ENCODE peak calls at places on chromosomes 3 and 15, in six cellular contexts. W is A549, B is SK-N-SH, V is IMR-90, U is HepG2, I is K562. M is an unnamed sample.

GRCh38 chr3:57278237-57278636 is 14.2 kb downstream of the ASB14 start:
- DNase-seq in W (no peak), B (no peak), V (peak), U (peak), I (no peak), M (no peak)

GRCh38 chr15:101206173-101206572 is 45.7 kb downstream of the CHSY1 start:
- DNase-seq in W (no peak), B (no peak), V (peak), U (no peak), I (no peak), M (no peak)

GRCh38 chr3:111859061-111859973 is at the start of gene PHLDB2:
- DNase-seq in W (peak), B (peak), V (peak), U (peak), I (no peak), M (no peak)

GRCh38 chr3:8776406-8776805 is 7.0 kb upstream of the OXTR start:
- DNase-seq in W (no peak), B (no peak), V (peak), U (peak), I (no peak), M (no peak)

GRCh38 chr3:28916713-28917499 is 364.0 kb upstream of the RBMS3 start:
- DNase-seq in W (no peak), B (peak), V (peak), U (no peak), I (no peak), M (peak)

GRCh38 chr3:64238971-64239667 is 13.9 kb upstream of the PRICKLE2 start:
- DNase-seq in W (peak), B (peak), V (peak), U (peak), I (no peak), M (no peak)

GRCh38 chr3:149480326-149481017 is 6.0 kb downstream of the TM4SF4 start:
- DNase-seq in W (peak), B (peak), V (peak), U (peak), I (peak), M (peak)

GRCh38 chr15:48352474-48353072 is 21.3 kb downstream of the DUT start:
- DNase-seq in W (peak), B (peak), V (peak), U (peak), I (peak), M (no peak)

GRCh38 chr3:9909221-9910013 is 6.8 kb downstream of the IL17RE start:
- DNase-seq in W (no peak), B (no peak), V (no peak), U (no peak), I (no peak), M (no peak)

GRCh38 chr15:77863491-77864105 is 213.9 kb downstream of the TBC1D2B start:
- DNase-seq in W (no peak), B (no peak), V (no peak), U (no peak), I (no peak), M (no peak)

GRCh38 chr15:68204776-68205557 is at the start of gene CALML4:
- DNase-seq in W (no peak), B (no peak), V (no peak), U (peak), I (no peak), M (no peak)

GRCh38 chr3:107392549-107393165 is 15.4 kb downstream of the CCDC54 start:
- DNase-seq in W (no peak), B (no peak), V (peak), U (no peak), I (no peak), M (no peak)

GRCh38 chr3:65811050-65811766 is 227.5 kb downstream of the MAGI1 start:
- DNase-seq in W (no peak), B (no peak), V (peak), U (no peak), I (no peak), M (no peak)

GRCh38 chr15:29668120-29668602 is 154.1 kb downstream of the TJP1 start:
- DNase-seq in W (peak), B (peak), V (peak), U (peak), I (peak), M (peak)

GRCh38 chr15:77795446-77795845 is 162.7 kb upstream of the LINGO1 start:
- DNase-seq in W (no peak), B (no peak), V (no peak), U (no peak), I (no peak), M (no peak)

GRCh38 chr3:9791790-9792404 is 376 bp downstream of the TADA3 start:
- DNase-seq in W (no peak), B (no peak), V (no peak), U (no peak), I (no peak), M (no peak)

GRCh38 chr15:88476635-88477038 is 9.1 kb downstream of the MRPS11 start:
- DNase-seq in W (peak), B (peak), V (peak), U (peak), I (peak), M (no peak)

GRCh38 chr3:632571-633170 is 436.1 kb downstream of the CHL1 start:
- DNase-seq in W (peak), B (peak), V (peak), U (peak), I (peak), M (no peak)

GRCh38 chr3:66386925-66387650 is 113.7 kb downstream of the LRIG1 start:
- DNase-seq in W (no peak), B (no peak), V (peak), U (no peak), I (no peak), M (peak)

GRCh38 chr3:131794766-131795381 is 239.9 kb downstream of the CPNE4 start:
- DNase-seq in W (peak), B (peak), V (peak), U (peak), I (peak), M (no peak)

GRCh38 chr15:83558146-83558545 is 95.8 kb upstream of the ADAMTSL3 start:
- DNase-seq in W (no peak), B (no peak), V (no peak), U (no peak), I (no peak), M (no peak)

GRCh38 chr3:55873523-55874254 is 386.6 kb upstream of the WNT5A start:
- DNase-seq in W (no peak), B (no peak), V (peak), U (peak), I (no peak), M (no peak)

GRCh38 chr3:140501054-140501769 is 176.7 kb upstream of the TRIM42 start:
- DNase-seq in W (no peak), B (no peak), V (no peak), U (no peak), I (no peak), M (no peak)

GRCh38 chr3:166296179-166296783 is 459.1 kb upstream of the BCHE start:
- DNase-seq in W (no peak), B (no peak), V (no peak), U (no peak), I (no peak), M (no peak)

GRCh38 chr15:73357999-73358665 is 10.6 kb downstream of the HCN4 start:
- DNase-seq in W (no peak), B (no peak), V (no peak), U (peak), I (no peak), M (no peak)

GRCh38 chr3:101680466-101680865 is 3.5 kb upstream of the ZBTB11 start:
- DNase-seq in W (no peak), B (no peak), V (no peak), U (no peak), I (no peak), M (no peak)

GRCh38 chr15:42616107-42616506 is 40.7 kb downstream of the STARD9 start:
- DNase-seq in W (no peak), B (no peak), V (no peak), U (no peak), I (no peak), M (no peak)

GRCh38 chr3:157174265-157174615 is 14.3 kb upstream of the CCNL1 start:
- DNase-seq in W (peak), B (no peak), V (no peak), U (no peak), I (no peak), M (no peak)

GRCh38 chr3:167941234-167941995 is 154.3 kb downstream of the GOLIM4 start:
- DNase-seq in W (no peak), B (no peak), V (peak), U (no peak), I (peak), M (no peak)

DNA sequence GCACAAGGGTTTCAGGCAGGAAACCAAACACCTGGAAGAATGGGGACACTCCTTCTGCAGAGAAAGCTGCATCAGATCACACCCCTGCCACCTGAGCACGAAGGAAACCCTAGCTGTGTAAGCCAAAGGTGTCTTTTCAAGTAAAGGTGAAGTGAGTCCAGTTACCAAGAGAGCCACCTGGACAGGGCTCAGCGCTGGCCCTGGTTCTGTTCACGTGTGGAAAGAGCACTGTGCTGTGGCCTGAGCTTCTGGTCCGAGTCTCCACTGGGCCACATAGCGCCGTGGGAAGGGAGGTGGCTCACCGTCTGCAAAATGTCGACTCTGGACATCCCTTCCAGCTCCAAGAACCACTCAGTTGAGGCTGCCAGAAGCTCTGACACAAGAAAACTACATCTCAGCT is 151.1 kb downstream of the ADAMTS17 start:
- DNase-seq in W (no peak), B (no peak), V (no peak), U (no peak), I (no peak), M (no peak)
- TF ChIP-seq SMC3 in W (no peak), B (no peak), V (no peak), U (no peak), I (no peak), M (no peak)

GRCh38 chr3:115072265-115073008 is 74.7 kb downstream of the ZBTB20 start:
- DNase-seq in W (no peak), B (no peak), V (peak), U (no peak), I (no peak), M (no peak)
- TF ChIP-seq SMC3 in W (no peak), B (no peak), V (no peak), U (no peak), I (no peak), M (no peak)

GRCh38 chr3:52608337-52608736 is 71.9 kb downstream of the UQCC5 start:
- DNase-seq in W (no peak), B (no peak), V (no peak), U (no peak), I (no peak), M (no peak)

GRCh38 chr3:52609316-52609815 is 73.0 kb downstream of the UQCC5 start:
- DNase-seq in W (no peak), B (no peak), V (peak), U (peak), I (no peak), M (no peak)

GRCh38 chr3:52606373-52607085 is 70.1 kb downstream of the UQCC5 start:
- DNase-seq in W (peak), B (no peak), V (peak), U (peak), I (peak), M (no peak)
- TF ChIP-seq SMC3 in W (no peak), B (no peak), V (no peak), U (no peak), I (no peak), M (no peak)

GRCh38 chr3:38650248-38650940 is 907 bp upstream of the SCN5A start:
- DNase-seq in W (no peak), B (peak), V (no peak), U (no peak), I (no peak), M (no peak)
- TF ChIP-seq SMC3 in W (no peak), B (no peak), V (no peak), U (no peak), I (no peak), M (no peak)

GRCh38 chr3:123660900-123661299 is 76.0 kb upstream of the HACD2 start:
- DNase-seq in W (no peak), B (peak), V (peak), U (no peak), I (no peak), M (no peak)
- TF ChIP-seq SMC3 in W (no peak), B (peak), V (peak), U (no peak), I (no peak), M (no peak)